ENCODE peak calls at places on chromosome 3, in eight cellular contexts. A is spleen, T is mammary epithelial cell, Y is psoas muscle, D is GM12878, W is sigmoid colon, B is A549, M is tibial artery. P is an unnamed sample.

GRCh38 chr3:13229291-13229949 is 156.2 kb upstream of the IQSEC1 start:
- DNase-seq in A (no peak), T (peak; percentile 61), Y (no peak), D (peak; percentile 2), W (no peak), B (peak; percentile 53), M (no peak), P (peak; percentile 14)

GRCh38 chr3:48655586-48655985 is 7.1 kb downstream of the CELSR3 start:
- DNase-seq in A (peak; percentile 90), T (no peak), Y (no peak), D (no peak), W (no peak), B (no peak), M (no peak), P (no peak)

GRCh38 chr3:86967062-86967461 is 23.9 kb downstream of the VGLL3 start:
- DNase-seq in A (no peak), T (no peak), Y (no peak), D (no peak), W (no peak), B (no peak), M (no peak), P (no peak)

GRCh38 chr3:16945330-16945729 is 60.6 kb downstream of the PLCL2 start:
- DNase-seq in A (no peak), T (no peak), Y (no peak), D (no peak), W (no peak), B (peak; percentile 4), M (no peak), P (no peak)

GRCh38 chr3:61065451-61066011 is 185.7 kb downstream of the FHIT start:
- DNase-seq in A (no peak), T (no peak), Y (no peak), D (no peak), W (no peak), B (no peak), M (no peak), P (no peak)

GRCh38 chr3:197256104-197256503 is 42.3 kb downstream of the DLG1 start:
- DNase-seq in A (no peak), T (no peak), Y (no peak), D (no peak), W (no peak), B (no peak), M (no peak), P (no peak)

GRCh38 chr3:15117011-15117410 is 18.1 kb upstream of the RBSN start:
- DNase-seq in A (no peak), T (no peak), Y (no peak), D (no peak), W (no peak), B (no peak), M (no peak), P (no peak)

GRCh38 chr3:44893097-44893496 is 18.7 kb downstream of the TGM4 start:
- DNase-seq in A (no peak), T (peak; percentile 89), Y (no peak), D (no peak), W (no peak), B (no peak), M (no peak), P (no peak)

GRCh38 chr3:55718074-55718473 is 231.0 kb upstream of the WNT5A start:
- DNase-seq in A (no peak), T (no peak), Y (no peak), D (no peak), W (no peak), B (no peak), M (no peak), P (no peak)

GRCh38 chr3:101387351-101387750 is 67.0 kb upstream of the IMPG2 start:
- DNase-seq in A (peak; percentile 64), T (no peak), Y (no peak), D (no peak), W (no peak), B (no peak), M (no peak), P (no peak)

GRCh38 chr3:23385327-23385726 is 182.2 kb downstream of the UBE2E2 start:
- DNase-seq in A (no peak), T (no peak), Y (no peak), D (no peak), W (no peak), B (no peak), M (no peak), P (no peak)

GRCh38 chr3:190307164-190307545 is 15.1 kb downstream of the CLDN1 start:
- DNase-seq in A (no peak), T (no peak), Y (no peak), D (no peak), W (no peak), B (peak; percentile 46), M (no peak), P (peak; percentile 70)

GRCh38 chr3:112308151-112308911 is 14.3 kb upstream of the SLC9C1 start:
- DNase-seq in A (no peak), T (peak; percentile 89), Y (no peak), D (no peak), W (no peak), B (peak; percentile 8), M (no peak), P (peak; percentile 24)

GRCh38 chr3:46089237-46090011 is 62.1 kb upstream of the XCR1 start:
- DNase-seq in A (peak; percentile 91), T (peak; percentile 97), Y (peak; percentile 58), D (peak; percentile 78), W (peak; percentile 84), B (peak; percentile 17), M (peak; percentile 88), P (no peak)
- H3K4me1 ChIP-seq in A (peaks cover 55% of the 10 kb centered on the region), T (peaks cover 27% of the 10 kb centered on the region), Y (peaks cover 3% of the 10 kb centered on the region), D (peaks cover 58% of the 10 kb centered on the region), W (no peaks in the 10 kb centered on the region), B (no peaks in the 10 kb centered on the region), M (no peaks in the 10 kb centered on the region), P (no peaks in the 10 kb centered on the region)

GRCh38 chr3:58036287-58037032 is 28.2 kb downstream of the FLNB start:
- DNase-seq in A (peak; percentile 16), T (no peak), Y (no peak), D (no peak), W (no peak), B (no peak), M (no peak), P (no peak)

GRCh38 chr3:58038675-58039302 is 30.6 kb downstream of the FLNB start:
- DNase-seq in A (peak; percentile 29), T (no peak), Y (no peak), D (no peak), W (peak; percentile 42), B (no peak), M (no peak), P (no peak)

GRCh38 chr3:58039609-58040008 is 31.4 kb downstream of the FLNB start:
- DNase-seq in A (no peak), T (no peak), Y (no peak), D (no peak), W (peak; percentile 11), B (no peak), M (no peak), P (no peak)

GRCh38 chr3:58035512-58035867 is 27.3 kb downstream of the FLNB start:
- DNase-seq in A (no peak), T (no peak), Y (no peak), D (no peak), W (no peak), B (no peak), M (no peak), P (no peak)

DNA sequence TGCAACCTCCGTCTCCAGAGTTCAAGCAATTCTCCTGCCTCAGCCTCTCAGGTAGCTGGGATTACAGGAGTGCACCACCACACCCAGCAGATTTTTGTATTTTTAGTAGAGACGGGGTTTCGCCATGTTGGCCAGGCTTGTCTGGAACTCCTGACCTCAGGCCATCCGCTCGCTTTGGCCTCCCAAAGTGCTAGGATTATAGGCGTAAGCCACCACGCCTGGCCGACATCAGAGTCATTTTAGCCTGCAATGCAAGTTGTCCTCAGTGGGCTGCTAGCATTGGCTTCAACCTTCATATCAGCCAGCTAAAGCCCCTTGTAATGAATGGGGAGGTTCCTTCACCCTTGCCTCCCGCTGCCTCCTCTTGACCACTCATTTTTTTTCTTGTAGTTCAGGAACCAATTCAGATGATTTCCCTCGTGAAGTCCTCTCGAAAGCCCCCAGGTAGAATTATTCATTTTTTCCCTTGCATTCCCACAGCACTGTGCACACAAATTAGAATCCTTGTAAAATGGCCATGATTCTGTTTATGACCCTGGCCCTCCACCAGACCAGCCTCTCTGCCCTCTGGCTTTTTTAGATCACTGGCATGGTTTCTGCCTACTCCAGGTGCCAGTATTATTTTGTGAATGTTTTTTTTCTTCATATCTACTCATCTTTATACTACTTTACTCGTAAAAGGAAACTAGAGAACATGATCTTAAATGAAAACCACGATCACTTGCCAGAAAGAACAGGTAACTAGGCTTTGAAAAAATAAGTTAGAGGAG is 29.1 kb downstream of the FLNB start:
- DNase-seq in A (peak; percentile 60), T (no peak), Y (no peak), D (no peak), W (no peak), B (no peak), M (no peak), P (no peak)
- H3K4me1 ChIP-seq in A (peaks cover 64% of the 10 kb centered on the region), T (peaks cover 68% of the 10 kb centered on the region), Y (no peaks in the 10 kb centered on the region), D (peaks cover 67% of the 10 kb centered on the region), W (no peaks in the 10 kb centered on the region), B (peaks cover 97% of the 10 kb centered on the region), M (peaks cover 38% of the 10 kb centered on the region), P (peaks cover 25% of the 10 kb centered on the region)

DNA sequence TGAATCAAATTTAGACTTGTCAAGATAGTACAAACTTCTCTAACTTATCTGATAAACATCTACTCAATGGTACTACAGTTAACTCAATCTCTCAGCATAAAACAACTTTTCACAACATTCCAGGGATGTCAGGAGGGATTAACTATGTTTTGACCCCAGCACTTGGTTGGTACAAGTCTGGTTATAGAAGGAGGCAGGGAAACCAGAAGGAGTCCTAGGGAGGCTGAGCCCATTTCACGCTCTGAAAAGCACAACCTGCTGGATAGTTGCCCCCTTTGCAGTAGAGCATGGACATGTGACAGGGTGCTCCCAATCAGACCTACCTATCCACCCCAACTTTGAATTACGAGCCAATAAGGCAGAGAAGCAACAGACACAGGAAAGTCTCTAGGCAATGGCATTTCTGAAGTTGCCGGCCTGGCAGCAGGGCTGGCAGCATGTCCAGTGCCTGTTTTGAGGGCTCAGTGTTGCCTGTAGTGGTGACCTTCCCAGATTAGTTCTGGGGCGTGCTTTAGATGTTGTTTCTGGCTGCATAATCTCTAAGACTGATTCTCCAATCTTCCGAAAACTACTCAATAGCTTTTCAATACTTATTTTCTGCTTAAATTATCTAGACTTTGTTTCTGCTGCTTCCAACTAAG is 8.2 kb downstream of the ANKUB1 start:
- DNase-seq in A (no peak), T (no peak), Y (no peak), D (no peak), W (no peak), B (peak; percentile 23), M (no peak), P (no peak)
- H3K4me1 ChIP-seq in A (peaks cover 13% of the 10 kb centered on the region), T (peaks cover 17% of the 10 kb centered on the region), Y (no peaks in the 10 kb centered on the region), D (peaks cover 4% of the 10 kb centered on the region), W (no peaks in the 10 kb centered on the region), B (peaks cover 18% of the 10 kb centered on the region), M (peaks cover 4% of the 10 kb centered on the region), P (no peaks in the 10 kb centered on the region)

DNA sequence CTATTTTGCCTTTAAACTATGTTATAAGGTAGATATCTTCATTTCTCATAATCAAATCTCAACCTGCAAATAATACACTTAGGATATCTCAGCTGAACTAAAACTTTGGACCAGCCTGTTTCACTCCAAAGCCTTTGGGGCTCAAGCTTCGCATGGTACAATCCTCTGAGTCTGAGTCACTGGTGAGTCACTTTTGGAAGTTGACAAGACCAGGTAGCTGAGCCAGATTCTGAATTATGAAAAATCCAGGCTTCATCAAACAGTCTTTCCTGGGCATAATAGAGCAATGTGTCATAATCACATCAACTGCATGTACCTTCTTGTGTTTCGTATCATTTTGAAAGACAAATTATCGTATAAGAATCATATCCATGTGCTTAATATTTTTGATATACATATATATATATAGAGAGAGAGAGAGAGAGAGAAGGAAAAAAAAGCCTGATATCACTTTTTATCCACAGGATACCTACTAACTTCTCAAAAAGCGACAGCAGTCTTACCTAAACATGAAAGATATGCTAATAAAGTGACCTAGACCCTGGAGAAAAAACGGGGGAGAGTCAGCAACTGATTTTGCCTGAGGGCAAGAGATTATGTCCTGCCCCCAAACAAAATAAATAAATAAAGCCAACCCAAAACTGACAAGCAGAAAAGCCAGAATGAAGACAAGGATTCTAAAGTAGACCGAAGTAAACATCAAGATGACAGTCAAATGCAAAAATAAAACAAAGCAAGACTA is 263.9 kb upstream of the TGFBR2 start:
- DNase-seq in A (no peak), T (peak; percentile 97), Y (no peak), D (no peak), W (peak; percentile 81), B (peak; percentile 89), M (peak; percentile 64), P (peak; percentile 85)
- H3K4me1 ChIP-seq in A (no peaks in the 10 kb centered on the region), T (peaks cover 56% of the 10 kb centered on the region), Y (peaks cover 17% of the 10 kb centered on the region), D (no peaks in the 10 kb centered on the region), W (no peaks in the 10 kb centered on the region), B (peaks cover 54% of the 10 kb centered on the region), M (peaks cover 8% of the 10 kb centered on the region), P (no peaks in the 10 kb centered on the region)

P was measured in small intestine.